ENCODE peak calls at places on chromosomes 12 and 14, in eight cellular contexts. Z is stimulated activated CD4-positive, alpha-beta T cell treated with anti-CD3 and anti-CD28 coated beads, TNF-alpha, amount 100 ng/mL, for 4 hours; W is foreskin fibroblast; K is fibroblast of pulmonary artery; V is retina; C is activated naive CD4-positive, alpha-beta T cell; L is HTR-8/SVneo; B is kidney glomerular epithelial cell. M is an unnamed sample.

GRCh38 chr12:116955382-116956021 is 44.8 kb downstream of the FBXW8 start:
- DNase-seq in Z (no peak), W (no peak), K (peak), V (no peak), C (no peak), L (peak), B (peak), M (peak)

GRCh38 chr12:93363854-93364297 is 13.8 kb upstream of the NUDT4 start:
- DNase-seq in Z (no peak), W (no peak), K (no peak), V (no peak), C (no peak), L (no peak), B (no peak), M (no peak)

GRCh38 chr12:109308534-109309440 is at the start of gene FOXN4:
- DNase-seq in Z (no peak), W (no peak), K (no peak), V (peak), C (no peak), L (no peak), B (no peak), M (no peak)

GRCh38 chr12:53210843-53211242 is 3.8 kb upstream of the ITGB7 start:
- DNase-seq in Z (no peak), W (no peak), K (no peak), V (no peak), C (no peak), L (no peak), B (no peak), M (no peak)

GRCh38 chr12:92002673-92003382 is 142.8 kb downstream of the BTG1 start:
- DNase-seq in Z (no peak), W (no peak), K (peak), V (no peak), C (no peak), L (no peak), B (no peak), M (no peak)

GRCh38 chr14:98899441-98899840 is 372.6 kb downstream of the BCL11B start:
- DNase-seq in Z (no peak), W (no peak), K (no peak), V (no peak), C (no peak), L (no peak), B (no peak), M (no peak)

GRCh38 chr14:68621400-68622365 is 171.2 kb downstream of the ZFP36L1 start:
- DNase-seq in Z (no peak), W (peak), K (peak), V (no peak), C (no peak), L (no peak), B (no peak), M (no peak)

GRCh38 chr14:77498984-77499527 is 440 bp upstream of the ISM2 start:
- DNase-seq in Z (no peak), W (no peak), K (no peak), V (peak), C (no peak), L (no peak), B (no peak), M (no peak)

GRCh38 chr14:104305511-104306449 is 167.4 kb downstream of the KIF26A start:
- DNase-seq in Z (no peak), W (no peak), K (no peak), V (no peak), C (no peak), L (no peak), B (no peak), M (no peak)

GRCh38 chr14:64117671-64118402 is 176.3 kb downstream of the ESR2 start:
- DNase-seq in Z (no peak), W (no peak), K (peak), V (no peak), C (no peak), L (no peak), B (no peak), M (peak)

GRCh38 chr12:90945070-90945649 is 9.8 kb downstream of the CCER1 start:
- DNase-seq in Z (no peak), W (no peak), K (peak), V (no peak), C (no peak), L (peak), B (peak), M (peak)

GRCh38 chr12:5505116-5505515 is 73.2 kb downstream of the NTF3 start:
- DNase-seq in Z (no peak), W (no peak), K (no peak), V (no peak), C (no peak), L (no peak), B (no peak), M (no peak)